ENCODE peak calls at places on chromosomes 11 and 22, in seven cellular contexts. One of them, this sample, is unnamed.
A peak's percentile ranks its signal among the peaks of the same experiment; 100 is the strongest.

GRCh38 chr11:107769189-107769588 is 57.3 kb upstream of the SLN start:
- DNase-seq in fibroblast of lung: peak; percentile 89
- DNase-seq in GM23338: no peak
- DNase-seq in HCT116: peak; percentile 23
- DNase-seq in PC-3: peak; percentile 91
- DNase-seq in DND-41: no peak
- DNase-seq in K562: no peak
- DNase-seq in this sample: no peak

GRCh38 chr11:92808009-92808408 is 161.4 kb upstream of the MTNR1B start:
- DNase-seq in fibroblast of lung: no peak
- DNase-seq in GM23338: no peak
- DNase-seq in HCT116: no peak
- DNase-seq in PC-3: no peak
- DNase-seq in DND-41: no peak
- DNase-seq in K562: no peak
- DNase-seq in this sample: no peak

GRCh38 chr22:47167056-47167455 is 404.6 kb downstream of the TBC1D22A start:
- DNase-seq in fibroblast of lung: no peak
- DNase-seq in GM23338: no peak
- DNase-seq in HCT116: no peak
- DNase-seq in PC-3: no peak
- DNase-seq in DND-41: no peak
- DNase-seq in K562: no peak
- DNase-seq in this sample: no peak

GRCh38 chr11:58577441-58578135 is 1.3 kb upstream of the ZFP91 start:
- DNase-seq in fibroblast of lung: peak; percentile 97
- DNase-seq in GM23338: no peak
- DNase-seq in HCT116: no peak
- DNase-seq in PC-3: peak; percentile 82
- DNase-seq in DND-41: peak; percentile 77
- DNase-seq in K562: no peak
- DNase-seq in this sample: no peak

GRCh38 chr11:33690290-33691050 is 10.2 kb downstream of the C11orf91 start:
- DNase-seq in fibroblast of lung: peak; percentile 100
- DNase-seq in GM23338: no peak
- DNase-seq in HCT116: peak; percentile 81
- DNase-seq in PC-3: peak; percentile 97
- DNase-seq in DND-41: no peak
- DNase-seq in K562: no peak
- DNase-seq in this sample: no peak

GRCh38 chr22:44622147-44622427 is 79.9 kb upstream of the PRR5 start:
- DNase-seq in fibroblast of lung: no peak
- DNase-seq in GM23338: no peak
- DNase-seq in HCT116: no peak
- DNase-seq in PC-3: peak; percentile 16
- DNase-seq in DND-41: peak; percentile 31
- DNase-seq in K562: peak; percentile 24
- DNase-seq in this sample: no peak

GRCh38 chr11:73585834-73586575 is 11.9 kb downstream of the FAM168A start:
- DNase-seq in fibroblast of lung: peak; percentile 75
- DNase-seq in GM23338: no peak
- DNase-seq in HCT116: no peak
- DNase-seq in PC-3: peak; percentile 79
- DNase-seq in DND-41: no peak
- DNase-seq in K562: no peak
- DNase-seq in this sample: no peak

GRCh38 chr11:118338637-118339061 is 3.9 kb downstream of the CD3D start:
- DNase-seq in fibroblast of lung: no peak
- DNase-seq in GM23338: peak; percentile 9
- DNase-seq in HCT116: no peak
- DNase-seq in PC-3: no peak
- DNase-seq in DND-41: peak; percentile 89
- DNase-seq in K562: peak; percentile 66
- DNase-seq in this sample: no peak

DNA sequence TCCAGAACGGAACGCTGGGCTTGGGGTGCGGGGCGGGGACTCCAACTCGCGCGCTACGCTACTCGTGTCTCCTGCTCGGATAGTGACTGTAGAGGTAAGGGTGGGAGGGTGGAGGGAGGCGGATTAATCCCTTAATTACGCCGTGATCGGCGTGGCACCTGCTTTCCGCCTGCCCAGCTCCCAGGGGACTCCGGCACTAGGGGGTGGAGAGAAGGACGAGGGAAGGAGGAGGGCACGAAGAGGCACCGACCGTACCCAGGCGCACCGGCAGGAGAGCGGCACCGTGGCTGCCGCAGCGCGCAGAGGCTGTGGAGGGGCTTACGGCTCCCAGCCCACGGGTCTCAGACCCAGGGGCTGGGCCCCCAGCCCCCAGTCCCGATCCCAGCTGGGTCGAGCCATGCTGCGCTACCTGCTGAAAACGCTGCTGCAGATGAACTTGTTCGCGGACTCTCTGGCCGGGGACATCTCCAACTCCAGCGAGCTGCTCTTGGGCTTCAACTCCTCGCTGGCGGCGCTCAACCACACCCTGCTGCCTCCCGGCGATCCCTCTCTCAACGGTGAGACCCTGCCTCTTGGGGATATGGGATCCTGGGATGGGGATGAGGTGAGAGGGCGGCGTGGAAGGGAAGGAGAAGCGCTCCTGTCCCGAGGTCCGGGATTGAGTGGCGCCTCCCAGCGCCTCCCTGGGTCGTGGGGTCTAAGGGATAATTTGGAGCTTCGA is at the start of gene ROBO3:
- DNase-seq in fibroblast of lung: peak; percentile 13
- DNase-seq in GM23338: peak; percentile 50
- DNase-seq in HCT116: no peak
- DNase-seq in PC-3: no peak
- DNase-seq in DND-41: no peak
- DNase-seq in K562: no peak
- DNase-seq in this sample: no peak
- TF ChIP-seq EZH2 in fibroblast of lung: peak; percentile 95
- TF ChIP-seq EZH2 in GM23338: peak; percentile 69
- TF ChIP-seq EZH2 in HCT116: no peak
- TF ChIP-seq EZH2 in PC-3: no peak
- TF ChIP-seq EZH2 in DND-41: no peak
- TF ChIP-seq EZH2 in K562: no peak
- TF ChIP-seq EZH2 in this sample: peak; percentile 48

GRCh38 chr11:31817054-31817620 is 6.0 kb upstream of the PAX6 start:
- DNase-seq in fibroblast of lung: peak; percentile 35
- DNase-seq in GM23338: peak; percentile 60
- DNase-seq in HCT116: no peak
- DNase-seq in PC-3: no peak
- DNase-seq in DND-41: no peak
- DNase-seq in K562: no peak
- DNase-seq in this sample: no peak
- TF ChIP-seq EZH2 in fibroblast of lung: peak; percentile 99
- TF ChIP-seq EZH2 in GM23338: peak; percentile 93
- TF ChIP-seq EZH2 in HCT116: no peak
- TF ChIP-seq EZH2 in PC-3: no peak
- TF ChIP-seq EZH2 in DND-41: no peak
- TF ChIP-seq EZH2 in K562: peak; percentile 61
- TF ChIP-seq EZH2 in this sample: no peak

DNA sequence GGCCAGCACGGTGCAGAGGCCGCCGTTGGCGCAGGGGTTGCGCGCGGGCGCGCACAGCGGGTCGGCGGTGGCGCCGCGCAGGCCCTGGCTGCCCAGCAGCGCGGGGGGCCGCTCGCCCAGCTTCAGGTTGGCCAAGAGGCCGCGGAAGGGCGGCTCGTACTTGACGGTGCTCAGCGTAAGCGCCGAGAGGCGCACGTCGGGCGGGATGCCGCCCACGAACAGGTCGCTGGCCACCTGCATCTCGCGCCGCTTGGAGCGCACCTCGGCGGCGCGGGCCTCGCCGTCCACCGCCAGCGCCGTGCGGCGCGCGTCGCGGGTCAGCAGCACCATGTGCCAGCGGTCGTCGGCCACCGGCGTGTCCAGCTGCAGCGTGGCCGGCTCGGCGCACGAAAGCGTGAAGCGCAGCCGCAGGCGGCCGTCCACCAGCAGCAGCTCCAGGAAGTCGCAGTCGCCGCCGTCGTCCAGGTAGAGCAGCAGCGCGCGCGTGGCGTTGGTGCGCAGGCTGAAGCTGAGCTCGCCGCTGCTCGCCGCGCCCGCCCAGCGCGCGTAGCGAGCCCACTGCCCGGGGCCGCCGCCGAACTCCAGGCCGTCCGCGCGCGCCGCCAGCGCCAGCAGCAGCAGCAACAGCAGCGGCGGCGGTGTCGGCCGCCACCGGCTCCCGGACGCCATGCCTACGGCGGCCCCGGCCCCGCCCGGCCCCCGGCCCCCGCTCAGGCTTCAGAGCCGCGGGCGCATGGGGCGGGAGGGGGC is 9.8 kb downstream of the NRXN2 start:
- DNase-seq in fibroblast of lung: peak; percentile 41
- DNase-seq in GM23338: peak; percentile 55
- DNase-seq in HCT116: no peak
- DNase-seq in PC-3: no peak
- DNase-seq in DND-41: no peak
- DNase-seq in K562: no peak
- DNase-seq in this sample: no peak
- TF ChIP-seq EZH2 in fibroblast of lung: peak; percentile 87
- TF ChIP-seq EZH2 in GM23338: peak; percentile 64
- TF ChIP-seq EZH2 in HCT116: no peak
- TF ChIP-seq EZH2 in PC-3: no peak
- TF ChIP-seq EZH2 in DND-41: no peak
- TF ChIP-seq EZH2 in K562: no peak
- TF ChIP-seq EZH2 in this sample: no peak

GRCh38 chr11:61018059-61018458 is 46.6 kb downstream of the CD6 start:
- DNase-seq in fibroblast of lung: no peak
- DNase-seq in GM23338: no peak
- DNase-seq in HCT116: no peak
- DNase-seq in PC-3: no peak
- DNase-seq in DND-41: no peak
- DNase-seq in K562: no peak
- DNase-seq in this sample: no peak
- TF ChIP-seq EZH2 in fibroblast of lung: no peak
- TF ChIP-seq EZH2 in GM23338: no peak
- TF ChIP-seq EZH2 in HCT116: no peak
- TF ChIP-seq EZH2 in PC-3: no peak
- TF ChIP-seq EZH2 in DND-41: no peak
- TF ChIP-seq EZH2 in K562: no peak
- TF ChIP-seq EZH2 in this sample: no peak